ENCODE peak calls at places on chromosomes 6 and 20, in eight cellular contexts. N is NCI-H345; W is activated CD4-positive, alpha-beta T cell treated with anti-CD3 and anti-CD28 coated beads, Interleukin-2, amount 10 ng/mL, durations not matched to agents 24 days and 14 days; P is stimulated activated naive CD8-positive, alpha-beta T cell treated with anti-CD3 and anti-CD28 coated beads, Interleukin-15, Interleukin-2, amounts not matched to agents 100 U/mL and 50 U/mL, for 24 hours; A is A172; D is NCI-H187; J is thoracic aorta; R is progenitor cell of endocrine pancreas. V is an unnamed sample.
A peak's percentile ranks its signal among the peaks of the same experiment; 100 is the strongest.

GRCh38 chr6:167292301-167293087 is 1.4 kb downstream of the UNC93A start:
- DNase-seq in N (no peak), W (no peak), P (no peak), A (no peak), D (no peak), J (no peak), R (no peak), V (no peak)

GRCh38 chr20:50532231-50532630 is 22.0 kb downstream of the PTPN1 start:
- DNase-seq in N (no peak), W (no peak), P (no peak), A (no peak), D (no peak), J (no peak), R (no peak), V (no peak)

GRCh38 chr6:142945446-142946180 is 637 bp upstream of the HIVEP2 start:
- DNase-seq in N (peak; percentile 45), W (peak; percentile 85), P (peak; percentile 68), A (no peak), D (no peak), J (no peak), R (peak; percentile 64), V (no peak)

GRCh38 chr20:18983796-18984195 is 170.2 kb downstream of the SCP2D1 start:
- DNase-seq in N (peak; percentile 91), W (no peak), P (no peak), A (no peak), D (no peak), J (no peak), R (no peak), V (no peak)

GRCh38 chr6:164252952-164253351 is 838.4 kb downstream of the QKI start:
- DNase-seq in N (no peak), W (no peak), P (no peak), A (no peak), D (no peak), J (no peak), R (no peak), V (no peak)

GRCh38 chr6:112802154-112802553 is 455.0 kb downstream of the RFPL4B start:
- DNase-seq in N (no peak), W (no peak), P (no peak), A (no peak), D (no peak), J (no peak), R (no peak), V (no peak)

GRCh38 chr6:4965506-4966389 is 38.1 kb downstream of the RPP40 start:
- DNase-seq in N (no peak), W (no peak), P (no peak), A (no peak), D (no peak), J (no peak), R (no peak), V (no peak)

GRCh38 chr6:125742433-125743120 is 6.9 kb upstream of the HEY2 start:
- DNase-seq in N (peak; percentile 10), W (no peak), P (no peak), A (no peak), D (no peak), J (no peak), R (no peak), V (no peak)

GRCh38 chr20:50276119-50277063 is 85.8 kb downstream of the CEBPB start:
- DNase-seq in N (no peak), W (no peak), P (no peak), A (no peak), D (no peak), J (no peak), R (no peak), V (peak; percentile 59)

GRCh38 chr20:62018437-62019143 is 47.1 kb downstream of the TAF4 start:
- DNase-seq in N (no peak), W (no peak), P (no peak), A (no peak), D (no peak), J (no peak), R (no peak), V (no peak)

GRCh38 chr6:27767851-27768250 is 144.3 kb downstream of the OR2B2 start:
- DNase-seq in N (no peak), W (no peak), P (no peak), A (no peak), D (no peak), J (no peak), R (no peak), V (no peak)

V was measured in Right ventricle myocardium superior.